ENCODE peak calls at places on chromosomes 2 and 18, in five cellular contexts. I, G, U, A and Y are unnamed samples.

GRCh38 chr2:108139521-108139920 is 100.2 kb upstream of the SULT1C3 start:
- DNase-seq in U (no peak), I (peak), G (peak), A (no peak), Y (no peak)

GRCh38 chr2:177347570-177347969 is 45.0 kb upstream of the AGPS start:
- DNase-seq in I (no peak), U (no peak), A (no peak), G (no peak), Y (no peak)

GRCh38 chr18:6623278-6623677 is 106.2 kb upstream of the ARHGAP28 start:
- DNase-seq in G (no peak), A (no peak), U (no peak), I (no peak), Y (no peak)

GRCh38 chr2:19868705-19869550 is 32.9 kb downstream of the TTC32 start:
- DNase-seq in I (peak), G (peak), A (peak), U (peak), Y (peak)

GRCh38 chr2:162711832-162712540 is 126.6 kb downstream of the KCNH7 start:
- DNase-seq in G (no peak), A (no peak), I (no peak), U (no peak), Y (no peak)

GRCh38 chr2:191351921-191352320 is 106.7 kb downstream of the MYO1B start:
- DNase-seq in A (no peak), G (no peak), U (no peak), I (peak), Y (no peak)

GRCh38 chr2:85811173-85811849 is 57.5 kb downstream of the ATOH8 start:
- DNase-seq in A (peak), G (no peak), U (peak), I (peak), Y (no peak)

GRCh38 chr2:100272848-100273329 is 49.4 kb downstream of the LONRF2 start:
- DNase-seq in A (no peak), I (no peak), G (no peak), U (peak), Y (no peak)

GRCh38 chr2:168811670-168812069 is 9.2 kb downstream of the NOSTRIN start:
- DNase-seq in I (no peak), U (no peak), A (no peak), G (no peak), Y (no peak)

GRCh38 chr2:84741182-84741822 is 139.6 kb downstream of the TRABD2A start:
- DNase-seq in U (no peak), A (peak), I (peak), G (peak), Y (peak)
- TF ChIP-seq CTCF in U (no peak), A (peak), I (peak), G (peak), Y (peak)

GRCh38 chr2:140947236-140947635 is 1183.6 kb downstream of the LRP1B start:
- DNase-seq in U (no peak), A (no peak), I (no peak), G (no peak), Y (no peak)

GRCh38 chr2:140942284-140942683 is 1188.5 kb downstream of the LRP1B start:
- DNase-seq in G (no peak), U (no peak), A (no peak), I (no peak), Y (no peak)

DNA sequence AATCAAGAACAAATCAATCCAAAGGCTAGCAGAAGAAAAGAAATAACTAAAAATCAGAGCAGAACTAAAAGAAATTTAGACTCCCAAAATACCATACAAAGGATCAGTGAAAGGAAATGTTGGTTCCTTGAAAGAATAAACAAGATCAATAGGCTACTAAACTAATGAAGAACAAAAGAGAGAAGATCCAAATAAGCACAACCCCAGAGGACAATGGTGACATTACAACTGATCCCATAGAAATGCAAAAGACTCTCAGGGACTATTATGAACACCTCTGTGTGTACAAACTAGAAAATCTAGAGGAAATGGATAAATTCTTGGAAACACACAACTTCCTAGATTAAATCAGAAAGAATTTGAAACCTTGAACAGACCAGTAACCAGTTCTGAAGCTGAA is 1186.9 kb downstream of the LRP1B start:
- DNase-seq in A (no peak), I (no peak), U (no peak), G (no peak), Y (no peak)
- TF ChIP-seq CTCF in A (no peak), I (peak), U (no peak), G (no peak), Y (no peak)

DNA sequence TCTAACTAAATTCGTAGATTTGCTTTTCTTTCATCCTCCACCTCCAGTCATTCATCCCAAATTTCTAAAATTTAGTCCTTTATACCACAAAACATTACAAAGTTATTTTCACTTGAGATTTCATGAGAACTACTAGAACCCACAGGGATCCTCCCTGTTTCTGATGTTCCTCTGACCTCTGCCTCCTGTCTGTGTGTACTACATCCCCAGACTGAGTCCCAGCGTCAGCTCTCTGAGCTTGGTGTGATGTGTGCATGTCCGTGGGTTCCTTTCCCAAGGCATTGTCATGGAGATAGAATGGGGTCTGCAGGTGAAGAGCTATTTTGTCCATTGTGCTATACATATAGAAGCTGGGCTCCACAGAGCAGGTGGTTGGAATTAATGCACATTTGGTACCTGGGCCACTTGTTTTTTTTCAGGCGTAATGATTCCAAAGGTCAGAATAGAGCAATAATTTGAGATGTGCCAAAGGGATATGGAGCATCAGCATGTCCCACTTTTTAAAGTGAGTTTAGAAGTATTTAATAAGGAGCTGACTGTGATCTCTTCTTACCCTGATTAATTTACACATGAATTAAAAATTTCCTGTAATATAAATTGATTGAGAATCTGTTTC is 151.2 kb upstream of the BOD1L2 start:
- DNase-seq in A (no peak), I (no peak), U (no peak), G (no peak), Y (no peak)
- TF ChIP-seq CTCF in A (no peak), I (no peak), U (no peak), G (no peak), Y (no peak)

GRCh38 chr18:23881778-23882177 is 132.8 kb upstream of the TTC39C start:
- DNase-seq in U (no peak), A (no peak), G (no peak), I (no peak), Y (no peak)

GRCh38 chr18:23884712-23885375 is 129.7 kb upstream of the TTC39C start:
- DNase-seq in U (peak), G (no peak), I (no peak), A (no peak), Y (no peak)

GRCh38 chr18:23883277-23883790 is 131.2 kb upstream of the TTC39C start:
- DNase-seq in A (no peak), U (peak), G (no peak), I (peak), Y (no peak)

GRCh38 chr18:23880931-23881330 is 133.6 kb upstream of the TTC39C start:
- DNase-seq in I (no peak), G (no peak), A (no peak), U (no peak), Y (no peak)

DNA sequence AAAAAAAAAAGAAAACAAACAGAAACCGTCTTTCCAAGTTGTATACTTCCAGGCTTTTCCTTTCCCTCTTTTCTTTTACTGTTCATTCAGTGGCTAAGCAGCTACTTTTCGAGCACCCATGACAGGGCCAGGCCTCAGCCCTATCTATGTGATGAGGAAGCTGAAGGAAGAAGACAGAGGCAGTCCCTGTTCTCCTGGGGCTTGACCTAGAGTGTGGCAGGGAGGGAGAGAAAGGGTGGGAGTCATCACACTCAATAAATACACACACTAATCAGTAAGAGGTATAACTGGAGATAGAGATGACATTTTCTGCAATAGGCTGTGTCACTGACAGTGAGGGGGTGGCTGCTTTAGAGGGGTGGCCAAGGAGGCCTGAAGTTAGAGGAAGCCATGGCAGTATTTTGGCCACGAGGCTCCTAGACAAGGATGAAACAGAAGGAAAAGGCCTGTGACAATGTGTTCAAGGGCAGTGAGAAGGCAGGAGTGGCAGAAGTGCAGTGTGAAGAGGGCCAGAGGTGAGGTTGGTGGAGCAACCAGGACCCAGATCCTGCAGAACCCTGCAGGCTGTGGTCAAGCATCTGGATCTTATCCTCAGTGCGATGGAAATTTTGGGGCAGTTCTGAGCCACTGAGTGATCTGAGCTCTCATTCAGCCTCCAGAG is 131.8 kb upstream of the TTC39C start:
- DNase-seq in G (no peak), A (no peak), U (no peak), I (no peak), Y (peak)
- TF ChIP-seq CTCF in G (no peak), A (no peak), U (no peak), I (no peak), Y (no peak)